ENCODE peak calls at places on chromosomes 13 and 19, in six cellular contexts. M, L, G, N, T and O are unnamed samples.

GRCh38 chr19:34345934-34346333 is 19.1 kb upstream of the GPI start:
- DNase-seq in M (peak), L (no peak), G (peak), N (peak), T (peak), O (peak)

GRCh38 chr19:40721936-40722661 is 5.2 kb downstream of the ITPKC start:
- DNase-seq in M (no peak), L (no peak), G (no peak), N (no peak), T (no peak), O (peak)

GRCh38 chr19:47465957-47466356 is 5.7 kb downstream of the SLC8A2 start:
- DNase-seq in M (no peak), L (no peak), G (no peak), N (no peak), T (no peak), O (no peak)

GRCh38 chr19:52700673-52701072 is 34.2 kb downstream of the ZNF611 start:
- DNase-seq in M (no peak), L (no peak), G (no peak), N (no peak), T (no peak), O (no peak)

GRCh38 chr19:3171894-3172679 is 6.5 kb upstream of the S1PR4 start:
- DNase-seq in M (no peak), L (no peak), G (no peak), N (no peak), T (no peak), O (no peak)

GRCh38 chr19:35403116-35403760 is 32.4 kb downstream of the GPR42 start:
- DNase-seq in M (peak), L (no peak), G (no peak), N (no peak), T (peak), O (no peak)

GRCh38 chr13:108276060-108276459 is 6.5 kb downstream of the TNFSF13B start:
- DNase-seq in M (no peak), L (no peak), G (no peak), N (no peak), T (no peak), O (no peak)

GRCh38 chr13:48496796-48497195 is 36.1 kb downstream of the RCBTB2 start:
- DNase-seq in M (no peak), L (no peak), G (no peak), N (no peak), T (no peak), O (no peak)

GRCh38 chr19:52945652-52946321 is 16.9 kb downstream of the ZNF816 start:
- DNase-seq in M (no peak), L (no peak), G (no peak), N (no peak), T (no peak), O (no peak)

GRCh38 chr13:48448285-48448962 is 35.5 kb upstream of the LPAR6 start:
- DNase-seq in M (no peak), L (no peak), G (no peak), N (no peak), T (no peak), O (no peak)